ENCODE peak calls at places on chromosomes 16 and 17, in five cellular contexts. X is neural progenitor cell, C is SK-N-SH, V is GM23248, L is PC-3. M is an unnamed sample. For H3F3A, the result is how much of the 10 kb centered on the place peaks cover.

GRCh38 chr16:51670527-51670926 is 519.5 kb upstream of the SALL1 start:
- DNase-seq in X (peak), C (no peak), V (no peak), L (no peak), M (no peak)

GRCh38 chr16:14186007-14186953 is 115.2 kb downstream of the MRTFB start:
- DNase-seq in X (peak), C (peak), V (peak), L (peak), M (no peak)

GRCh38 chr17:55273579-55274370 is 9.0 kb downstream of the HLF start:
- DNase-seq in X (no peak), C (peak), V (peak), L (no peak), M (no peak)

GRCh38 chr17:19867654-19868395 is at the start of gene ULK2:
- DNase-seq in X (peak), C (peak), V (peak), L (peak), M (peak)

GRCh38 chr16:77307764-77308561 is 108.8 kb downstream of the SYCE1L start:
- DNase-seq in X (no peak), C (no peak), V (peak), L (peak), M (peak)

GRCh38 chr17:77144227-77144626 is 3.5 kb downstream of the SEC14L1 start:
- DNase-seq in X (no peak), C (no peak), V (no peak), L (no peak), M (peak)

GRCh38 chr17:47209499-47209898 is 351 bp downstream of the MYL4 start:
- DNase-seq in X (no peak), C (no peak), V (no peak), L (no peak), M (no peak)

GRCh38 chr17:6457688-6458190 is 13.5 kb downstream of the PIMREG start:
- DNase-seq in X (no peak), C (no peak), V (no peak), L (no peak), M (no peak)

GRCh38 chr17:6948976-6949375 is 46.9 kb upstream of the ALOX12 start:
- DNase-seq in X (no peak), C (no peak), V (no peak), L (no peak), M (no peak)

GRCh38 chr16:11218324-11218962 is 37.6 kb downstream of the SOCS1 start:
- DNase-seq in X (no peak), C (no peak), V (no peak), L (no peak), M (no peak)

GRCh38 chr16:87416826-87417471 is 24.8 kb downstream of the MAP1LC3B start:
- DNase-seq in X (peak), C (peak), V (peak), L (peak), M (no peak)

GRCh38 chr16:49854227-49855203 is 1.4 kb downstream of the ZNF423 start:
- DNase-seq in X (peak), C (peak), V (peak), L (no peak), M (peak)

GRCh38 chr16:75379339-75379738 is 54.0 kb downstream of the CFDP1 start:
- DNase-seq in X (no peak), C (no peak), V (no peak), L (no peak), M (no peak)

GRCh38 chr17:75133001-75133400 is 1.5 kb upstream of the NT5C start:
- DNase-seq in X (no peak), C (no peak), V (no peak), L (peak), M (no peak)
- H3F3A ChIP-seq in X (half or more), C (half or more), V (under half), L (under half), M (under half)

GRCh38 chr16:67392301-67393059 is 818 bp downstream of the TPPP3 start:
- DNase-seq in X (no peak), C (no peak), V (no peak), L (no peak), M (no peak)
- H3K9ac ChIP-seq in X (no peak), C (peak), V (peak), L (no peak), M (no peak)

GRCh38 chr17:27560668-27561067 is 70.3 kb upstream of the LGALS9 start:
- DNase-seq in X (no peak), C (no peak), V (no peak), L (no peak), M (no peak)
- H3K27ac ChIP-seq in X (no peak), C (peak), V (no peak), L (no peak), M (no peak)

DNA sequence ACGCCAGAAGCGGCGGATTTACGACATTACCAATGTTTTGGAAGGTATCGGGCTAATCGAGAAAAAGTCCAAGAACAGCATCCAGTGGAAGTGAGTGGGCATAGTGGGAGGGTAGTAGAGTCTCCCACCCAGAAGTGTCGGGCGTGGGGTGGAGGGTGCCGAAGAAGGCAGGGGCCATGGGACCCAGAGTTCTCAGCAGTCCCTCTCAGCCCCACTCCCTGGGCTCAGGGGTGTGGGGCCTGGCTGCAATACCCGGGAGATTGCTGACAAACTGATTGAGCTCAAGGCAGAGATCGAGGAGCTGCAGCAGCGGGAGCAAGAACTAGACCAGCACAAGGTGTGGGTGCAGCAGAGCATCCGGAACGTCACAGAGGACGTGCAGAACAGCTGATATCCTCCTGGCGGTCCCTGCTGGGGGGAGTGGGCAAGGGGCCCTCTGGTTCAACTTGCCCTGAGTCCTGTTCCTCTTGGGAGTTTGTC is 866 bp downstream of the E2F4 start:
- DNase-seq in X (no peak), C (peak), V (no peak), L (no peak), M (no peak)
- H3F3A ChIP-seq in X (under half), C (under half), V (under half), L (under half), M (under half)

DNA sequence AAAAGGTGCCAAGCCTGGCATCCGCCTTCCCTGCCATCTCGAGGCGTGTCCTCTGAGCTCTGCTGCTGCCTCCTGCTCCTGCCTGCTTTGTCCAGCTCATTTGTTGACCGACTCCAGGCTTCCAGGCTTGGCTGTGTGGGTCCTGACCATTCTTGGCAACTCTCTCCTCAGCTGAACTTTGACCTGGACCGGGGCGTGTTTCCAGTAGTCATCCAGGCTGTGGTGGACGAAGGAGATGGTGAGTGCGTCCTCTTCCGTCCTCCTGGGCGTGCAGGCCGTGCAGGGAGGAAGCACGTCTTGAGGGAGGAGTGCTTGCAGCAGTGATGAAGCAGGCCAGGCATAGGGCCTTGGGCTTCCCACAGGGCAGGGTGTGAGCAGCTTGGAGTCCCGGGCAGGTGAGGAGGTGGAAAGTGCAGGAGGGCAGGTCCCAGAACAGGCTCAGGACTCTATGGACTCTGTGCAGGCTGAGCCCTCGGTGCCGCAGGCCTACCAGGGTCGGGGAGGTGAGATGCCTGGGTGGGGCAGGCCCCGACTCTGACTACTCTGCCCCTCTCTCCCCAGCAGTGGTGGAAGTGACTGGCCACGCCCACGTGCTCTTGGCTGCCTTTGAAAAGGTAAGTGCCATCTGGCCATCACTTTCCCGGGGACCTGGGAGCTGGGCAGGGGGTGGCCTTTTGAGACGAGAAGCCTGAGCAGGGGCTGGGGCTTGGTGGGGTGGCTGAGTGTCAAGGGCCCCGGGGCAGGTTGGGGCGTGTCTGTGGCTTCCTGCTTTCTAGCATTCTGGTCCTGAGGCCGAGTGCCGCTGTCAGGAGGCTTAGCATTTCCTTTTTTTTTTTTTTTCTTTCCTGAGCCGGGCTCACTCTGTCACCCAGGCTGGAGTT is 28.6 kb upstream of the NUDT16L1 start:
- DNase-seq in X (no peak), C (no peak), V (no peak), L (no peak), M (peak)
- H3K9ac ChIP-seq in X (no peak), C (no peak), V (no peak), L (no peak), M (no peak)

GRCh38 chr17:28706471-28707338 is 5.0 kb downstream of the PROCA1 start:
- DNase-seq in X (no peak), C (peak), V (no peak), L (no peak), M (no peak)

GRCh38 chr17:28704219-28704858 is 7.3 kb downstream of the PROCA1 start:
- DNase-seq in X (no peak), C (no peak), V (no peak), L (no peak), M (no peak)

GRCh38 chr17:28703552-28704218 is 8.0 kb downstream of the PROCA1 start:
- DNase-seq in X (no peak), C (no peak), V (no peak), L (no peak), M (no peak)

GRCh38 chr17:28705728-28706334 is 5.9 kb downstream of the PROCA1 start:
- DNase-seq in X (no peak), C (no peak), V (no peak), L (no peak), M (no peak)

DNA sequence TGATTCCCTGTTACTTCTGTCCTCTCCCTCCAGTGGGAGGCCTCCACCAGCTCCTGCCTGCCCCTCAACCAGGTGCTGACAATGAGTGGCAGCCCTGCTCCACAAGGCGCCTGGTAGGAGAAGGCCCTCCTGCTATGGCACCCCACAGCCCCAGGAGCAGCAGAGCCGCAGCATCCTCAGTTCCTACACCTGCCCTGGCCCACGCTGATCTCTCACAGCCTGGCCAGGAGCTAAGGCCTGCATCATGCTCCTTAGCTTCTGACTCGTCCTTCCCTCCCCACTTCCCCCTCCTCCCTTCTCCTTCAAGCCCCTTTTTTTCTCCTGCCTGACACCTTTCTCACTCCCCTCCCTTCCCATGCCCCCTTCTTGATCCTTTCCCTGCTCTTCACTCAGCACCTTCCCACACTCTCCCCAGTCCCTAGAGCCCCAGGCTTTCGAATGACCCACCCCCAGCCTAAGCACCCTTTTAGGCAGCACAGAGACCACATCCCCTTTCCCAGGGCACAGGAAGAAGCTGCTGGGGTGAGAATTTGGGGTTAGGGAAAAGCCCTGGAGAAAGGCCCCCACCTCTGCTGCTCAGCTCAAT is 6.5 kb downstream of the PROCA1 start:
- DNase-seq in X (no peak), C (no peak), V (no peak), L (no peak), M (no peak)
- H3K27ac ChIP-seq in X (peak), C (no peak), V (no peak), L (no peak), M (no peak)

GRCh38 chr17:1379208-1379929 is 20.7 kb downstream of the YWHAE start:
- DNase-seq in X (no peak), C (no peak), V (no peak), L (no peak), M (no peak)
- H3F3A ChIP-seq in X (under half), C (under half), V (half or more), L (under half), M (half or more)

M was measured in MM.1S.